ENCODE peak calls at places on chromosomes 16 and 17, in ten cellular contexts. I, Y, E, W, Q, U, G, R, K and Z are unnamed samples.
A peak's percentile ranks its signal among the peaks of the same experiment; 100 is the strongest.

GRCh38 chr16:12186774-12187335 is 210.3 kb downstream of the SNX29 start:
- DNase-seq in Q (peak; percentile 49), W (no peak), U (no peak), E (no peak), K (no peak), I (no peak), G (no peak), Y (no peak), R (peak; percentile 16), Z (no peak)

GRCh38 chr17:75689441-75689873 is 22.3 kb downstream of the SAP30BP start:
- DNase-seq in Q (no peak), U (no peak), K (no peak), W (peak; percentile 57), Y (no peak), I (no peak), E (no peak), G (no peak), R (no peak), Z (no peak)

GRCh38 chr16:1492923-1493745 is at the start of gene TELO2:
- DNase-seq in U (peak; percentile 94), W (peak; percentile 86), Q (peak; percentile 70), I (peak; percentile 83), Y (peak; percentile 93), G (peak; percentile 73), K (peak; percentile 79), R (peak; percentile 87), E (peak; percentile 91), Z (peak; percentile 71)

GRCh38 chr16:54056921-54057320 is 229.7 kb downstream of the IRX3 start:
- DNase-seq in U (no peak), Y (no peak), K (no peak), G (no peak), R (no peak), E (no peak), W (no peak), Q (no peak), I (no peak), Z (no peak)

GRCh38 chr16:57699899-57700298 is 5.3 kb downstream of the DRC7 start:
- DNase-seq in Y (no peak), U (no peak), E (no peak), W (no peak), Q (no peak), G (no peak), R (no peak), I (no peak), K (no peak), Z (no peak)

GRCh38 chr16:14011006-14011405 is 60.1 kb upstream of the MRTFB start:
- DNase-seq in Y (no peak), K (no peak), I (no peak), R (no peak), Q (no peak), G (no peak), E (no peak), W (no peak), U (no peak), Z (no peak)

GRCh38 chr17:54900457-54901229 is at the start of gene TOM1L1:
- DNase-seq in R (peak; percentile 85), Q (peak; percentile 46), W (no peak), E (peak; percentile 74), I (peak; percentile 71), G (no peak), U (peak; percentile 77), Y (peak; percentile 17), K (no peak), Z (peak; percentile 73)

GRCh38 chr17:37774508-37774907 is 29.6 kb upstream of the HNF1B start:
- DNase-seq in R (no peak), E (no peak), U (no peak), Y (no peak), I (no peak), Q (no peak), W (no peak), G (no peak), K (no peak), Z (no peak)

GRCh38 chr16:58409316-58409973 is 17.2 kb downstream of the GINS3 start:
- DNase-seq in Y (no peak), E (no peak), G (no peak), I (peak; percentile 77), W (no peak), U (no peak), K (no peak), Q (peak; percentile 7), R (peak; percentile 30), Z (no peak)

GRCh38 chr17:27244481-27245223 is 49.3 kb upstream of the WSB1 start:
- DNase-seq in Y (no peak), R (peak; percentile 58), U (peak; percentile 79), G (peak; percentile 29), K (no peak), Q (peak; percentile 96), I (peak; percentile 82), W (no peak), E (peak; percentile 62), Z (peak; percentile 39)

GRCh38 chr16:88922114-88922825 is 54.7 kb downstream of the CBFA2T3 start:
- DNase-seq in I (peak; percentile 95), K (no peak), Q (peak; percentile 39), G (no peak), R (peak; percentile 44), E (no peak), U (peak; percentile 89), W (no peak), Y (no peak), Z (no peak)

GRCh38 chr16:57270221-57271062 is 14.0 kb downstream of the PLLP start:
- DNase-seq in G (peak; percentile 75), Y (no peak), K (no peak), W (no peak), Q (no peak), E (no peak), U (no peak), R (no peak), I (no peak), Z (peak; percentile 79)

GRCh38 chr17:7656958-7657715 is 6.4 kb downstream of the ATP1B2 start:
- DNase-seq in I (peak; percentile 59), Y (no peak), K (no peak), Q (no peak), W (no peak), E (no peak), U (no peak), R (peak; percentile 36), G (peak; percentile 29), Z (peak; percentile 31)

GRCh38 chr16:81565633-81566032 is 121.0 kb downstream of the CMIP start:
- DNase-seq in W (no peak), Y (no peak), K (no peak), Q (no peak), U (no peak), G (no peak), E (no peak), R (no peak), I (no peak), Z (no peak)

GRCh38 chr17:50903604-50904521 is 37.7 kb upstream of the TOB1 start:
- DNase-seq in Y (no peak), U (no peak), K (peak; percentile 25), Q (peak; percentile 84), E (no peak), W (peak; percentile 43), G (no peak), R (no peak), I (no peak), Z (no peak)

GRCh38 chr16:48603647-48604376 is 6.2 kb downstream of the N4BP1 start:
- DNase-seq in K (no peak), Y (no peak), G (no peak), U (no peak), I (no peak), R (no peak), E (no peak), W (no peak), Q (no peak), Z (no peak)

GRCh38 chr17:60947100-60947499 is 269.4 kb downstream of the BCAS3 start:
- DNase-seq in I (no peak), R (no peak), Y (no peak), W (no peak), G (no peak), K (no peak), U (no peak), Q (peak; percentile 86), E (no peak), Z (no peak)